ENCODE peak calls at places on chromosome 3, in eight cellular contexts. One of them, this sample, is unnamed.
A peak's percentile ranks its signal among the peaks of the same experiment; 100 is the strongest.

GRCh38 chr3:10248984-10249748 is 907 bp downstream of the TATDN2 start:
- DNase-seq in cardiac muscle cell: no peak
- DNase-seq in GM23248: peak; percentile 60
- DNase-seq in IMR-90: peak; percentile 2
- DNase-seq in CD4-positive, CD25-positive, alpha-beta regulatory T cell: peak; percentile 45
- DNase-seq in RWPE2: peak; percentile 70
- DNase-seq in CD8-positive, alpha-beta memory T cell: peak; percentile 62
- DNase-seq in lower lobe of right lung: peak; percentile 56
- DNase-seq in this sample: peak; percentile 4

GRCh38 chr3:58683001-58683845 is 16.6 kb upstream of the FAM3D start:
- DNase-seq in cardiac muscle cell: no peak
- DNase-seq in GM23248: peak; percentile 44
- DNase-seq in IMR-90: peak; percentile 61
- DNase-seq in CD4-positive, CD25-positive, alpha-beta regulatory T cell: no peak
- DNase-seq in RWPE2: no peak
- DNase-seq in CD8-positive, alpha-beta memory T cell: no peak
- DNase-seq in lower lobe of right lung: no peak
- DNase-seq in this sample: peak; percentile 73

GRCh38 chr3:159865042-159865579 is 123.5 kb upstream of the IL12A start:
- DNase-seq in cardiac muscle cell: no peak
- DNase-seq in GM23248: peak; percentile 57
- DNase-seq in IMR-90: peak; percentile 40
- DNase-seq in CD4-positive, CD25-positive, alpha-beta regulatory T cell: no peak
- DNase-seq in RWPE2: no peak
- DNase-seq in CD8-positive, alpha-beta memory T cell: no peak
- DNase-seq in lower lobe of right lung: no peak
- DNase-seq in this sample: peak; percentile 43

GRCh38 chr3:7766530-7766929 is 735.1 kb upstream of the LMCD1 start:
- DNase-seq in cardiac muscle cell: no peak
- DNase-seq in GM23248: no peak
- DNase-seq in IMR-90: no peak
- DNase-seq in CD4-positive, CD25-positive, alpha-beta regulatory T cell: no peak
- DNase-seq in RWPE2: no peak
- DNase-seq in CD8-positive, alpha-beta memory T cell: no peak
- DNase-seq in lower lobe of right lung: no peak
- DNase-seq in this sample: no peak

GRCh38 chr3:58151637-58152036 is 59.1 kb downstream of the DNASE1L3 start:
- DNase-seq in cardiac muscle cell: no peak
- DNase-seq in GM23248: peak; percentile 25
- DNase-seq in IMR-90: no peak
- DNase-seq in CD4-positive, CD25-positive, alpha-beta regulatory T cell: no peak
- DNase-seq in RWPE2: no peak
- DNase-seq in CD8-positive, alpha-beta memory T cell: no peak
- DNase-seq in lower lobe of right lung: no peak
- DNase-seq in this sample: no peak

GRCh38 chr3:23103764-23104163 is 99.4 kb upstream of the UBE2E2 start:
- DNase-seq in cardiac muscle cell: no peak
- DNase-seq in GM23248: no peak
- DNase-seq in IMR-90: no peak
- DNase-seq in CD4-positive, CD25-positive, alpha-beta regulatory T cell: no peak
- DNase-seq in RWPE2: no peak
- DNase-seq in CD8-positive, alpha-beta memory T cell: no peak
- DNase-seq in lower lobe of right lung: no peak
- DNase-seq in this sample: no peak

GRCh38 chr3:141379250-141379872 is 11.1 kb downstream of the ZBTB38 start:
- DNase-seq in cardiac muscle cell: no peak
- DNase-seq in GM23248: no peak
- DNase-seq in IMR-90: no peak
- DNase-seq in CD4-positive, CD25-positive, alpha-beta regulatory T cell: no peak
- DNase-seq in RWPE2: no peak
- DNase-seq in CD8-positive, alpha-beta memory T cell: no peak
- DNase-seq in lower lobe of right lung: no peak
- DNase-seq in this sample: no peak

GRCh38 chr3:24220859-24221657 is 273.6 kb downstream of the THRB start:
- DNase-seq in cardiac muscle cell: peak; percentile 90
- DNase-seq in GM23248: peak; percentile 97
- DNase-seq in IMR-90: peak; percentile 92
- DNase-seq in CD4-positive, CD25-positive, alpha-beta regulatory T cell: no peak
- DNase-seq in RWPE2: peak; percentile 65
- DNase-seq in CD8-positive, alpha-beta memory T cell: no peak
- DNase-seq in lower lobe of right lung: no peak
- DNase-seq in this sample: peak; percentile 95

GRCh38 chr3:50617096-50617791 is at the start of gene MAPKAPK3:
- DNase-seq in cardiac muscle cell: peak; percentile 27
- DNase-seq in GM23248: peak; percentile 56
- DNase-seq in IMR-90: no peak
- DNase-seq in CD4-positive, CD25-positive, alpha-beta regulatory T cell: no peak
- DNase-seq in RWPE2: no peak
- DNase-seq in CD8-positive, alpha-beta memory T cell: peak; percentile 31
- DNase-seq in lower lobe of right lung: no peak
- DNase-seq in this sample: no peak

GRCh38 chr3:98601180-98601579 is 7.8 kb upstream of the CPOX start:
- DNase-seq in cardiac muscle cell: no peak
- DNase-seq in GM23248: no peak
- DNase-seq in IMR-90: no peak
- DNase-seq in CD4-positive, CD25-positive, alpha-beta regulatory T cell: no peak
- DNase-seq in RWPE2: no peak
- DNase-seq in CD8-positive, alpha-beta memory T cell: no peak
- DNase-seq in lower lobe of right lung: no peak
- DNase-seq in this sample: no peak

GRCh38 chr3:172280406-172281051 is 167.7 kb downstream of the GHSR start:
- DNase-seq in cardiac muscle cell: peak; percentile 79
- DNase-seq in GM23248: peak; percentile 74
- DNase-seq in IMR-90: peak; percentile 94
- DNase-seq in CD4-positive, CD25-positive, alpha-beta regulatory T cell: no peak
- DNase-seq in RWPE2: no peak
- DNase-seq in CD8-positive, alpha-beta memory T cell: no peak
- DNase-seq in lower lobe of right lung: no peak
- DNase-seq in this sample: peak; percentile 65

GRCh38 chr3:101962055-101962454 is 112.7 kb downstream of the NFKBIZ start:
- DNase-seq in cardiac muscle cell: peak; percentile 49
- DNase-seq in GM23248: no peak
- DNase-seq in IMR-90: peak; percentile 59
- DNase-seq in CD4-positive, CD25-positive, alpha-beta regulatory T cell: no peak
- DNase-seq in RWPE2: no peak
- DNase-seq in CD8-positive, alpha-beta memory T cell: no peak
- DNase-seq in lower lobe of right lung: no peak
- DNase-seq in this sample: peak; percentile 51

GRCh38 chr3:38582316-38582715 is 67.2 kb downstream of the SCN5A start:
- DNase-seq in cardiac muscle cell: no peak
- DNase-seq in GM23248: no peak
- DNase-seq in IMR-90: no peak
- DNase-seq in CD4-positive, CD25-positive, alpha-beta regulatory T cell: no peak
- DNase-seq in RWPE2: peak; percentile 20
- DNase-seq in CD8-positive, alpha-beta memory T cell: no peak
- DNase-seq in lower lobe of right lung: peak; percentile 19
- DNase-seq in this sample: no peak

GRCh38 chr3:38580450-38581382 is 68.8 kb downstream of the SCN5A start:
- DNase-seq in cardiac muscle cell: no peak
- DNase-seq in GM23248: no peak
- DNase-seq in IMR-90: no peak
- DNase-seq in CD4-positive, CD25-positive, alpha-beta regulatory T cell: no peak
- DNase-seq in RWPE2: no peak
- DNase-seq in CD8-positive, alpha-beta memory T cell: no peak
- DNase-seq in lower lobe of right lung: peak; percentile 29
- DNase-seq in this sample: no peak

GRCh38 chr3:38583688-38584087 is 65.8 kb downstream of the SCN5A start:
- DNase-seq in cardiac muscle cell: no peak
- DNase-seq in GM23248: no peak
- DNase-seq in IMR-90: no peak
- DNase-seq in CD4-positive, CD25-positive, alpha-beta regulatory T cell: no peak
- DNase-seq in RWPE2: no peak
- DNase-seq in CD8-positive, alpha-beta memory T cell: no peak
- DNase-seq in lower lobe of right lung: peak; percentile 11
- DNase-seq in this sample: no peak

GRCh38 chr3:38581774-38582173 is 67.7 kb downstream of the SCN5A start:
- DNase-seq in cardiac muscle cell: no peak
- DNase-seq in GM23248: no peak
- DNase-seq in IMR-90: no peak
- DNase-seq in CD4-positive, CD25-positive, alpha-beta regulatory T cell: no peak
- DNase-seq in RWPE2: no peak
- DNase-seq in CD8-positive, alpha-beta memory T cell: no peak
- DNase-seq in lower lobe of right lung: peak; percentile 24
- DNase-seq in this sample: no peak

DNA sequence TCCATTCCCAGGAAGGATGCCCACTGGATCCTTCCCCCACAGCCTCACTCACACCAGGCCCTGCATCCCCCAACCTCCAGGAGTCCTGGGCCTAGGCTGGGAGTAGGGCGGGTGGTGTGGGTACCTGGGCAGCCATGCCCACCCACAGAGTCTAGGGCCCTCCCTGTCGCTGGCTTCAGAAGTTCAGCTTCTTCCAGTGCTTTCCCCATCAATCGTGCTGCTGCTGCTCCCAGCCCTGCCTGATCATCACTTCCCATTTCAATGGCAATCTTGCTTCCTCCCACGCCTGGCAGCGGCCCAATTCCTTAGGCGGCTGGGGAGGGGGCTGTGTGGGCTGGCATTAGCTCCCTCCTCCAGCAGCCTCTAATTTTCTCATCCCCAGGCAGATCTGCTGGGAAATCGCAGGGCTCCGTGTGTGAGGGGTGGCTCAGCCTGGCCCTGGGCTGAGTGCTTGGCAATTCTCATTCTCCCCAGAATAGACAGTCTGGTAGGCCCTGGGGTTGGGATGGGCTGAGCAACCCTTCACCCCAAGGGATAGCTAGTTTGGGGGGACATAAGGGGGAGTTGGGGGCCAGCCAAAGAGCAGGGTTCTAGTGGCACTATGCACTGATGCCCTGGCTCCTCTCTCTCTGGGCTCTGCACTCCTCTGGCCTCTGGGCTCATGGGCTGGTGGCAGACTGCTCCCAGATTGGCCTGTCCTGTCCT is 66.4 kb downstream of the SCN5A start:
- DNase-seq in cardiac muscle cell: no peak
- DNase-seq in GM23248: no peak
- DNase-seq in IMR-90: no peak
- DNase-seq in CD4-positive, CD25-positive, alpha-beta regulatory T cell: no peak
- DNase-seq in RWPE2: peak; percentile 25
- DNase-seq in CD8-positive, alpha-beta memory T cell: no peak
- DNase-seq in lower lobe of right lung: peak; percentile 13
- DNase-seq in this sample: no peak
- H3K27ac ChIP-seq in cardiac muscle cell: no peak overlapping the region
- H3K27ac ChIP-seq in GM23248: no peak overlapping the region
- H3K27ac ChIP-seq in IMR-90: no peak overlapping the region
- H3K27ac ChIP-seq in CD4-positive, CD25-positive, alpha-beta regulatory T cell: no peak overlapping the region
- H3K27ac ChIP-seq in RWPE2: no peak overlapping the region
- H3K27ac ChIP-seq in CD8-positive, alpha-beta memory T cell: no peak overlapping the region
- H3K27ac ChIP-seq in lower lobe of right lung: no peak overlapping the region
- H3K27ac ChIP-seq in this sample: no peak overlapping the region

DNA sequence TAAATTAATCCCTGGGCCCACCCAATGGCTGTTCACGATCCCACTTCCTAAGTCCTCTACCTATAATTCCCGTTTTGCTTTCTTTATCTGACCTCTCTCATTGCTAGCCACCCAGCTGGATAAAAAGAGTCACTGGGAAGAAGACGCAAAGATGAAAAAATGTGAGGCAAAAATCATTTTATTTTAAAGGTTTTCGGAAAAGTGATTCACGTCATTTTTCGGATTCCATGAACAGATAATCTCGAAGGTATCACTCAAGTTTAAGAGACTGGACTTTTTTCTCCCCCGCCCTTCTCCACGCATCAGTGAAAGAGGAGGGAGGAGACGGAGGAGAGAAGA is 266.6 kb downstream of the CGGBP1 start:
- DNase-seq in cardiac muscle cell: no peak
- DNase-seq in GM23248: no peak
- DNase-seq in IMR-90: no peak
- DNase-seq in CD4-positive, CD25-positive, alpha-beta regulatory T cell: no peak
- DNase-seq in RWPE2: no peak
- DNase-seq in CD8-positive, alpha-beta memory T cell: no peak
- DNase-seq in lower lobe of right lung: no peak
- DNase-seq in this sample: peak; percentile 32
- H3K4me3 ChIP-seq in cardiac muscle cell: peak overlapping the region; percentile 39
- H3K4me3 ChIP-seq in GM23248: peak overlapping the region; percentile 67
- H3K4me3 ChIP-seq in IMR-90: no peak overlapping the region
- H3K4me3 ChIP-seq in CD4-positive, CD25-positive, alpha-beta regulatory T cell: no peak overlapping the region
- H3K4me3 ChIP-seq in RWPE2: no peak overlapping the region
- H3K4me3 ChIP-seq in CD8-positive, alpha-beta memory T cell: no peak overlapping the region
- H3K4me3 ChIP-seq in lower lobe of right lung: peak overlapping the region; percentile 51
- H3K4me3 ChIP-seq in this sample: peak overlapping the region; percentile 65

DNA sequence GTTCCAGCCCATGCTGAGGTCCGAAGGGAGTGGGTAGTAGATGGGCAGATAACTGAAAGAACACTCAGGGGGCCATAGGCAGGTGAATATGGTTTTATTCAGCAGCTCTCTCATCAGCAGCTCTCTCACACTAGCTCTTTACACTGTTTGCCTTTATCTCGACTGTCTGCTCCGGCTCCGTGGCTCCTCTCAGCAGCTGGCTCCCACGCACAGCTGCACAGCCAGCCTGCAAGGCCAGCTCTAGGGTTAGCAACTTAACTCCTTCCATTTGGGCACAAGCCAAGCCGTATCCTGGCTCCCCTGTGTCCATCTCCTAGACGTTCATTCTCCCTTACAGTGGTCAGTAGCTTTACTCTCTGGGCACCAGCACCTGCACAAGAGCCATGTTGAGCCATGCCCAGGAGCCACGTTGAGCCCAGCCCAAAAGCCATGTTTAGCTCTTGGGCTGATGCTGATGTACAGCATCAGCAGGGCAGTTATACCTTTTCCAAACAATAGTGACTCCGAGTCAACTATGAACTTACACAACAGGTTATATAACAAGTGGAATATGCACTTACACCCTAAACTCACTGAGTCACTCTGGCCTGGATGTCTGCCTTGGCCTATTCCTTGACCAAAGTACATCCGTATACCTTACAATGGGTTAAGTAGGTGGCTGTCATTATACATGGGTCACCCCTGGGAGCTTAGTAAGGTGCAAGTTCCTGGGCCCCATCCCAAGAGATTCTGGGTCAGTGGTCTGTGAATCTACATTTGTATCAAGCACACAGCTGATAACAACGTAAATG is 34.6 kb upstream of the TOPAZ1 start:
- DNase-seq in cardiac muscle cell: peak; percentile 18
- DNase-seq in GM23248: no peak
- DNase-seq in IMR-90: no peak
- DNase-seq in CD4-positive, CD25-positive, alpha-beta regulatory T cell: no peak
- DNase-seq in RWPE2: no peak
- DNase-seq in CD8-positive, alpha-beta memory T cell: no peak
- DNase-seq in lower lobe of right lung: no peak
- DNase-seq in this sample: no peak
- H3K27me3 ChIP-seq in cardiac muscle cell: peaks cover 50% of the 10 kb centered on the region
- H3K27me3 ChIP-seq in GM23248: peaks cover 13% of the 10 kb centered on the region
- H3K27me3 ChIP-seq in IMR-90: peaks cover 4% of the 10 kb centered on the region
- H3K27me3 ChIP-seq in CD4-positive, CD25-positive, alpha-beta regulatory T cell: peaks cover 24% of the 10 kb centered on the region
- H3K27me3 ChIP-seq in RWPE2: no peaks in the 10 kb centered on the region
- H3K27me3 ChIP-seq in CD8-positive, alpha-beta memory T cell: no peaks in the 10 kb centered on the region
- H3K27me3 ChIP-seq in lower lobe of right lung: no peaks in the 10 kb centered on the region
- H3K27me3 ChIP-seq in this sample: no peaks in the 10 kb centered on the region

DNA sequence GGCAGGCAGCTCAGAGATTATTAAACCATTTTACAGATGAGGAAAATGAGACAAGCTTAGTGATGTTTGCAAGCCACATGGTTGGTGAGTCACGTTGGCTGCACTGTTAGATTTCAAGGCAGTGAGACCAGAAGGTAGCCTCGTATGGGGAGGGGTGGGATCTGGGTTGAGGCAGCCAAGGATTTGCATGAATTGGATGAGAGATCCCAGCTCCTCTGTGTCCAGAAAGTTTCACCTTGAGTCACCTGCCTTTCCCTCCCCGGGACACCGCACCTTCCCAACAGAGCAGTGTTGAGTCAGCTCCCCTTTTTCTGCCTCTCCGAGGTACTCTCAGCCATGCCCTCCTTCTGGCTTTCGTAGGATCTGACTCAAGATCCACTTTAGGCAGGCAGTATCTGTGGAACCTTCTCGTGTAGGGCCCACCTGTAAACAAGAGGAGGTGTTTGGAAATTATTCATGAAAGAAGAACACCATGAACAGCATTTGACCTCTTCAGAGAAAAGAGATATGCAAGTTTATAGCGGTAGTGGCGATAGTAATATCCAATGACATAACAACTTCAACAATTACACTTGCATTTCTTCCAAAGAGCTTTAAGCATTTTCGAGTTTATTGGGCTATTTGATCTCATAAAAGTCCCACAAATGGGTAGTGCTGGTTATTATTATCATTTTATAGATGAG is 46.8 kb upstream of the VPS8 start:
- DNase-seq in cardiac muscle cell: no peak
- DNase-seq in GM23248: no peak
- DNase-seq in IMR-90: no peak
- DNase-seq in CD4-positive, CD25-positive, alpha-beta regulatory T cell: no peak
- DNase-seq in RWPE2: peak; percentile 82
- DNase-seq in CD8-positive, alpha-beta memory T cell: no peak
- DNase-seq in lower lobe of right lung: no peak
- DNase-seq in this sample: no peak
- H3K27ac ChIP-seq in cardiac muscle cell: no peak overlapping the region
- H3K27ac ChIP-seq in GM23248: no peak overlapping the region
- H3K27ac ChIP-seq in IMR-90: no peak overlapping the region
- H3K27ac ChIP-seq in CD4-positive, CD25-positive, alpha-beta regulatory T cell: no peak overlapping the region
- H3K27ac ChIP-seq in RWPE2: peak overlapping the region; percentile 84
- H3K27ac ChIP-seq in CD8-positive, alpha-beta memory T cell: no peak overlapping the region
- H3K27ac ChIP-seq in lower lobe of right lung: no peak overlapping the region
- H3K27ac ChIP-seq in this sample: no peak overlapping the region